ENCODE peak calls at places on chromosomes 13 and 19, in six cellular contexts. C, O, N, R, S and D are unnamed samples.

GRCh38 chr13:60754211-60754610 is 357.2 kb downstream of the TDRD3 start:
- DNase-seq in S (no peak), N (no peak), R (no peak), C (no peak), O (no peak), D (no peak)

GRCh38 chr19:16330368-16330801 is 5.8 kb downstream of the KLF2 start:
- DNase-seq in C (peak; percentile 75), O (peak; percentile 81), S (peak; percentile 88), N (peak; percentile 91), R (peak; percentile 90), D (no peak)

GRCh38 chr19:2242811-2243210 is 6.2 kb downstream of the SF3A2 start:
- DNase-seq in R (no peak), O (no peak), S (no peak), N (no peak), C (no peak), D (no peak)

GRCh38 chr13:99062593-99062992 is 84.7 kb upstream of the DOCK9 start:
- DNase-seq in O (peak; percentile 96), N (no peak), R (peak; percentile 30), C (peak; percentile 39), S (no peak), D (no peak)

GRCh38 chr19:38078302-38078930 is 145.6 kb downstream of the DPF1 start:
- DNase-seq in C (no peak), O (no peak), N (no peak), R (no peak), S (no peak), D (no peak)

GRCh38 chr13:96011291-96011875 is 41.8 kb downstream of the UGGT2 start:
- DNase-seq in S (no peak), O (no peak), C (no peak), R (peak; percentile 53), N (no peak), D (no peak)

GRCh38 chr13:29847501-29847983 is 2.9 kb downstream of the UBL3 start:
- DNase-seq in C (no peak), O (peak; percentile 65), N (no peak), R (peak; percentile 64), S (no peak), D (no peak)

GRCh38 chr13:99275093-99275469 is 16.9 kb upstream of the GPR18 start:
- DNase-seq in C (peak; percentile 24), N (no peak), O (no peak), R (peak; percentile 84), S (no peak), D (no peak)

GRCh38 chr13:98749501-98749900 is 3.0 kb downstream of the SLC15A1 start:
- DNase-seq in O (no peak), S (no peak), R (peak; percentile 60), C (no peak), N (no peak), D (no peak)

GRCh38 chr19:30229524-30230174 is 142.5 kb upstream of the ZNF536 start:
- DNase-seq in O (no peak), C (no peak), N (no peak), S (peak; percentile 47), R (peak; percentile 4), D (no peak)

GRCh38 chr13:40315416-40316064 is 350.9 kb downstream of the FOXO1 start:
- DNase-seq in R (no peak), N (no peak), S (no peak), C (peak; percentile 31), O (peak; percentile 35), D (no peak)

GRCh38 chr13:106349080-106349841 is 186.2 kb downstream of the EFNB2 start:
- DNase-seq in R (peak; percentile 34), S (peak; percentile 56), N (no peak), O (peak; percentile 99), C (no peak), D (peak; percentile 86)

GRCh38 chr19:56191711-56192110 is 5.9 kb downstream of the ZSCAN5B start:
- DNase-seq in R (no peak), C (no peak), S (no peak), N (no peak), O (no peak), D (no peak)

GRCh38 chr19:16851031-16851712 is 22.0 kb downstream of the SIN3B start:
- DNase-seq in S (peak; percentile 78), R (peak; percentile 77), O (no peak), C (no peak), N (no peak), D (no peak)

GRCh38 chr13:112174476-112175110 is 107.6 kb downstream of the SOX1 start:
- DNase-seq in R (no peak), N (no peak), O (no peak), S (no peak), C (no peak), D (peak; percentile 72)

DNA sequence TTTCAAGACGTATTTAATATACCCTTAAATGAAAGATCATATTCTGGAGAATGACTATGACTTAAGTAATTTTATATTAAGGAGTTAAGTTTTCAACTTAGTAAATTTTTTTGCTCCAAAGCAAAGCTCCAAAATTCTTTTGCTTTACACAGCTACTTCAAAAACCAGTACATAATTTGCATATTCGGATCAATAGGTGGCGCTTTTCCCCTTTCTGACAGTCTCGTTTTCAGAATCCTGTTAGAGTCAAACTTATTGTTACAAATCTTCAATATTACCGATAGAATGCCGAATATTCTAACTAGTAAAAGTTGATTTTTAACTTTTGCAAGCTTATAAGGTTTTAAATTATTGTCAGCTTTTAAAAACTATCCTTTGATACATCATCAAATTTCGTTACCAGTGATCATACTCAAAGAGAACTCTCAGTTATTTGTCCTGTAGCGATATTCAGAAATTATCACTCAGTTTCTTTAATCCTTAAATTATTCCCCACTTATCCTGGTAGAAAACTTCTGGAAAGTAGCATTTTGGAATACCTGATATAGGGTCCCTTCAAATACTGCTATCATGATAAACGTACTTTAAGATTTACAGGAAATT is 852.7 kb upstream of the KLHL1 start:
- DNase-seq in N (no peak), R (peak; percentile 13), O (peak; percentile 65), S (no peak), C (no peak), D (no peak)
- TF ChIP-seq CTCF in N (no peak), R (peak; percentile 51), O (peak; percentile 53), S (peak; percentile 34), C (peak; percentile 58), D (no peak)

GRCh38 chr19:41415154-41415571 is 12.0 kb downstream of the B3GNT8 start:
- DNase-seq in S (no peak), N (no peak), R (no peak), O (no peak), C (no peak), D (no peak)
- H3K4me3 ChIP-seq in S (no peak overlapping the region), N (no peak overlapping the region), R (no peak overlapping the region), O (no peak overlapping the region), C (no peak overlapping the region), D (no peak overlapping the region)

GRCh38 chr19:3359850-3360493 is 6.4 kb upstream of the NFIC start:
- DNase-seq in S (peak; percentile 91), N (no peak), C (no peak), R (no peak), O (no peak), D (no peak)

GRCh38 chr19:3360494-3361383 is 5.6 kb upstream of the NFIC start:
- DNase-seq in O (peak; percentile 47), R (no peak), S (peak; percentile 93), C (peak; percentile 89), N (peak; percentile 89), D (peak; percentile 73)

GRCh38 chr19:3357731-3358391 is 8.5 kb upstream of the NFIC start:
- DNase-seq in C (no peak), R (no peak), S (no peak), N (no peak), O (no peak), D (no peak)

GRCh38 chr19:3358392-3358918 is 7.9 kb upstream of the NFIC start:
- DNase-seq in R (no peak), C (no peak), S (peak; percentile 87), O (no peak), N (no peak), D (no peak)

GRCh38 chr19:3358919-3359849 is 7.2 kb upstream of the NFIC start:
- DNase-seq in N (no peak), R (peak; percentile 51), S (peak; percentile 95), C (peak; percentile 82), O (no peak), D (no peak)
- TF ChIP-seq POLR2A in N (no peak), R (no peak), S (no peak), C (no peak), O (no peak), D (no peak)

GRCh38 chr19:4742717-4743646 is 19.3 kb upstream of the DPP9 start:
- DNase-seq in O (no peak), R (no peak), S (no peak), N (no peak), C (no peak), D (no peak)
- TF ChIP-seq CTCF in O (no peak), R (no peak), S (no peak), N (no peak), C (no peak), D (no peak)

GRCh38 chr13:45195421-45195820 is 5.4 kb downstream of the KCTD4 start:
- DNase-seq in O (peak; percentile 63), S (no peak), N (no peak), R (no peak), C (no peak), D (no peak)
- H3K4me3 ChIP-seq in O (no peak overlapping the region), S (no peak overlapping the region), N (no peak overlapping the region), R (no peak overlapping the region), C (no peak overlapping the region), D (no peak overlapping the region)

DNA sequence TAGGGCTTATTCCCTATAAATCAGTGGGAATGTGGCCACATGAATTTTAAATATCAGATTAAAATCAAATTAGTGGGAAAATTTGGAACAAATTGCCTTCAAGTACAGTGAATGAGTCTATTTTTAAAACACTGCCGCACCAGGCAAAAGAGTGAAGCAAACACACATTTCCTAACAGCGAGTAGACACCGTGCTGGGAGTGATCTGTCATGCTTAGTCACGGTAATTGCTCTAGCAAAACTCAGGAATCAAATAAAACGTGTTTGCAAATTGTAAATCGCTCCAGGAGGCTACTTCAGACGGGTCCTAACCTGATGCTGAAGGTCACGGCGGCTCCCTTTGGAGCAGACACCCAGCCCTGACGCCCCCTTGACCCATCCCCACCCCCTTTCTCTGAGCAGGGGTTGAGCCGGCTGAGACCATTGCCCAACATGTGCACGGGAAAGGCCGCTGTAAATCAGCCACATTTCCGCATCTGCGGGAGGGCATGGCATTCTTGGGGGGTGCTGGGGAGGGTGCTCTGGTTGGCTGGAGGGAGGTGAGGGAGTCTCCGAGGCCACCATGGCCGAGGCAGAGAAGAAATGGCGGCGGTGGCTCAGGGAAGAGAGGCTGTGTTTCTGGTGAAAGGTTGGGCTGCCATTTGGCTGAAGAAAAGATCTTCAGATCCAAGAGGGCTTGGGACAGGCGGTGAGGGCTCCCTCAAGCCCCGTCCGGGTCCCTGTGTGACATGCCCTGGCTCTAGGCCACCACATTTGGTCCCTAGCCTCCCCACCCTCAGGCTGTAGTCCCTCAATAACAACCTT is 8.9 kb downstream of the CEBPA start:
- DNase-seq in N (peak; percentile 73), O (no peak), S (no peak), R (peak; percentile 71), C (no peak), D (no peak)
- TF ChIP-seq POLR2A in N (no peak), O (no peak), S (no peak), R (no peak), C (no peak), D (no peak)

DNA sequence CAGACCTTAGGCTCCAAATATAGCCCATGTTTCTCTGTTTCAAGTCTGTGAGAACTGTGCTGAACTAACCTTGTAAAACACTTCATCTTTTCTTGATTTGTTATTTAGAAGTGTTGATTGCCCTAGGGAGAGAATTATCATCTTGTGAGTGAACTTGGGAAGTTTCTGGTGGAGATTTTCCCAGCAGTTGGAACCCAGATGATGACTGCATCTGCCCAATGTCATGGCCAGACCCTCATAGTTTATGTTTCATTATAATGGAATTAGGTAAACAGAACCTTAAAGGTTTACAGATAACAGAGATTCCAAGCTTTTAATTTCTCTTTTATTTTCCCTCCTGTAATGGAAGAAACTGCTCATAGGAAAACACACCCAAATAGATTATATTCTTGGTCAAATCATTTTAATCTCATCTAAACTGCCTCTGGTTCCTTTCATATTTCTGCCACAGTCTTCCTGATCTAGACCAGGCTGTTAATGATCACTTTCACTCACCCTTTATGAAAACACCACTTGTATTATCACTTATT is 569.1 kb downstream of the KCTD12 start:
- DNase-seq in N (no peak), O (no peak), S (no peak), R (peak; percentile 15), C (no peak), D (no peak)
- TF ChIP-seq CTCF in N (no peak), O (no peak), S (no peak), R (no peak), C (no peak), D (no peak)